ENCODE peak calls at places on chromosomes 12 and 14, in eight cellular contexts. One of them, this sample, is unnamed.

GRCh38 chr14:94646481-94646880 is 34.3 kb downstream of the SERPINA3 start:
- DNase-seq in Daoy: peak
- DNase-seq in AG09309: no peak
- DNase-seq in stimulated activated naive CD8-positive, alpha-beta T cell treated with anti-CD3 and anti-CD28 coated beads, Interleukin-15, Interleukin-2, amounts not matched to agents 100 U/mL and 50 U/mL, for 24 hours: no peak
- DNase-seq in ovary: no peak
- DNase-seq in GM23248: peak
- DNase-seq in activated CD4-positive, alpha-beta T cell treated with anti-CD3 and anti-CD28 coated beads, Interleukin-2, amount 50 U/mL, for 48 hours: no peak
- DNase-seq in Peyer's patch: no peak
- DNase-seq in this sample: no peak

GRCh38 chr12:71186571-71187288 is 28.9 kb upstream of the TSPAN8 start:
- DNase-seq in Daoy: no peak
- DNase-seq in ovary: no peak
- DNase-seq in AG09309: no peak
- DNase-seq in Peyer's patch: no peak
- DNase-seq in GM23248: no peak
- DNase-seq in stimulated activated naive CD8-positive, alpha-beta T cell treated with anti-CD3 and anti-CD28 coated beads, Interleukin-15, Interleukin-2, amounts not matched to agents 100 U/mL and 50 U/mL, for 24 hours: no peak
- DNase-seq in activated CD4-positive, alpha-beta T cell treated with anti-CD3 and anti-CD28 coated beads, Interleukin-2, amount 50 U/mL, for 48 hours: no peak
- DNase-seq in this sample: no peak

GRCh38 chr14:88518592-88519512 is 36.0 kb downstream of the PTPN21 start:
- DNase-seq in Peyer's patch: no peak
- DNase-seq in AG09309: peak
- DNase-seq in GM23248: peak
- DNase-seq in activated CD4-positive, alpha-beta T cell treated with anti-CD3 and anti-CD28 coated beads, Interleukin-2, amount 50 U/mL, for 48 hours: no peak
- DNase-seq in Daoy: peak
- DNase-seq in stimulated activated naive CD8-positive, alpha-beta T cell treated with anti-CD3 and anti-CD28 coated beads, Interleukin-15, Interleukin-2, amounts not matched to agents 100 U/mL and 50 U/mL, for 24 hours: no peak
- DNase-seq in ovary: no peak
- DNase-seq in this sample: no peak

GRCh38 chr14:68153275-68153674 is 333.7 kb downstream of the RAD51B start:
- DNase-seq in ovary: no peak
- DNase-seq in AG09309: no peak
- DNase-seq in stimulated activated naive CD8-positive, alpha-beta T cell treated with anti-CD3 and anti-CD28 coated beads, Interleukin-15, Interleukin-2, amounts not matched to agents 100 U/mL and 50 U/mL, for 24 hours: no peak
- DNase-seq in Daoy: no peak
- DNase-seq in Peyer's patch: no peak
- DNase-seq in GM23248: no peak
- DNase-seq in activated CD4-positive, alpha-beta T cell treated with anti-CD3 and anti-CD28 coated beads, Interleukin-2, amount 50 U/mL, for 48 hours: no peak
- DNase-seq in this sample: no peak

GRCh38 chr12:107875772-107876171 is 101.3 kb downstream of the ASCL4 start:
- DNase-seq in stimulated activated naive CD8-positive, alpha-beta T cell treated with anti-CD3 and anti-CD28 coated beads, Interleukin-15, Interleukin-2, amounts not matched to agents 100 U/mL and 50 U/mL, for 24 hours: no peak
- DNase-seq in Daoy: no peak
- DNase-seq in Peyer's patch: no peak
- DNase-seq in GM23248: no peak
- DNase-seq in ovary: no peak
- DNase-seq in activated CD4-positive, alpha-beta T cell treated with anti-CD3 and anti-CD28 coated beads, Interleukin-2, amount 50 U/mL, for 48 hours: no peak
- DNase-seq in AG09309: no peak
- DNase-seq in this sample: no peak

GRCh38 chr12:12079291-12079690 is 8.6 kb downstream of the BCL2L14 start:
- DNase-seq in Peyer's patch: no peak
- DNase-seq in AG09309: no peak
- DNase-seq in ovary: no peak
- DNase-seq in activated CD4-positive, alpha-beta T cell treated with anti-CD3 and anti-CD28 coated beads, Interleukin-2, amount 50 U/mL, for 48 hours: no peak
- DNase-seq in Daoy: no peak
- DNase-seq in stimulated activated naive CD8-positive, alpha-beta T cell treated with anti-CD3 and anti-CD28 coated beads, Interleukin-15, Interleukin-2, amounts not matched to agents 100 U/mL and 50 U/mL, for 24 hours: no peak
- DNase-seq in GM23248: peak
- DNase-seq in this sample: no peak

GRCh38 chr14:76564471-76565119 is 188.7 kb downstream of the ESRRB start:
- DNase-seq in Peyer's patch: no peak
- DNase-seq in stimulated activated naive CD8-positive, alpha-beta T cell treated with anti-CD3 and anti-CD28 coated beads, Interleukin-15, Interleukin-2, amounts not matched to agents 100 U/mL and 50 U/mL, for 24 hours: no peak
- DNase-seq in Daoy: peak
- DNase-seq in ovary: no peak
- DNase-seq in GM23248: no peak
- DNase-seq in activated CD4-positive, alpha-beta T cell treated with anti-CD3 and anti-CD28 coated beads, Interleukin-2, amount 50 U/mL, for 48 hours: no peak
- DNase-seq in AG09309: no peak
- DNase-seq in this sample: no peak

GRCh38 chr14:51293149-51293925 is 53.3 kb downstream of the TMX1 start:
- DNase-seq in stimulated activated naive CD8-positive, alpha-beta T cell treated with anti-CD3 and anti-CD28 coated beads, Interleukin-15, Interleukin-2, amounts not matched to agents 100 U/mL and 50 U/mL, for 24 hours: no peak
- DNase-seq in GM23248: peak
- DNase-seq in Daoy: peak
- DNase-seq in Peyer's patch: no peak
- DNase-seq in ovary: no peak
- DNase-seq in AG09309: no peak
- DNase-seq in activated CD4-positive, alpha-beta T cell treated with anti-CD3 and anti-CD28 coated beads, Interleukin-2, amount 50 U/mL, for 48 hours: no peak
- DNase-seq in this sample: peak

GRCh38 chr12:116717466-116718457 is 20.1 kb downstream of the SPRING1 start:
- DNase-seq in Daoy: no peak
- DNase-seq in GM23248: peak
- DNase-seq in activated CD4-positive, alpha-beta T cell treated with anti-CD3 and anti-CD28 coated beads, Interleukin-2, amount 50 U/mL, for 48 hours: no peak
- DNase-seq in ovary: peak
- DNase-seq in Peyer's patch: peak
- DNase-seq in stimulated activated naive CD8-positive, alpha-beta T cell treated with anti-CD3 and anti-CD28 coated beads, Interleukin-15, Interleukin-2, amounts not matched to agents 100 U/mL and 50 U/mL, for 24 hours: no peak
- DNase-seq in AG09309: no peak
- DNase-seq in this sample: peak

GRCh38 chr12:66030217-66030781 is 100.3 kb downstream of the LLPH start:
- DNase-seq in Daoy: no peak
- DNase-seq in activated CD4-positive, alpha-beta T cell treated with anti-CD3 and anti-CD28 coated beads, Interleukin-2, amount 50 U/mL, for 48 hours: no peak
- DNase-seq in Peyer's patch: no peak
- DNase-seq in GM23248: no peak
- DNase-seq in stimulated activated naive CD8-positive, alpha-beta T cell treated with anti-CD3 and anti-CD28 coated beads, Interleukin-15, Interleukin-2, amounts not matched to agents 100 U/mL and 50 U/mL, for 24 hours: no peak
- DNase-seq in ovary: no peak
- DNase-seq in AG09309: no peak
- DNase-seq in this sample: no peak

GRCh38 chr14:60085085-60085484 is 6.6 kb upstream of the PCNX4 start:
- DNase-seq in ovary: no peak
- DNase-seq in Daoy: no peak
- DNase-seq in GM23248: peak
- DNase-seq in activated CD4-positive, alpha-beta T cell treated with anti-CD3 and anti-CD28 coated beads, Interleukin-2, amount 50 U/mL, for 48 hours: no peak
- DNase-seq in AG09309: no peak
- DNase-seq in stimulated activated naive CD8-positive, alpha-beta T cell treated with anti-CD3 and anti-CD28 coated beads, Interleukin-15, Interleukin-2, amounts not matched to agents 100 U/mL and 50 U/mL, for 24 hours: no peak
- DNase-seq in Peyer's patch: no peak
- DNase-seq in this sample: no peak

GRCh38 chr12:29762637-29763300 is 21.0 kb downstream of the TMTC1 start:
- DNase-seq in AG09309: no peak
- DNase-seq in stimulated activated naive CD8-positive, alpha-beta T cell treated with anti-CD3 and anti-CD28 coated beads, Interleukin-15, Interleukin-2, amounts not matched to agents 100 U/mL and 50 U/mL, for 24 hours: no peak
- DNase-seq in GM23248: peak
- DNase-seq in ovary: no peak
- DNase-seq in Daoy: no peak
- DNase-seq in Peyer's patch: no peak
- DNase-seq in activated CD4-positive, alpha-beta T cell treated with anti-CD3 and anti-CD28 coated beads, Interleukin-2, amount 50 U/mL, for 48 hours: no peak
- DNase-seq in this sample: no peak

GRCh38 chr14:103510311-103511021 is 12.2 kb downstream of the CKB start:
- DNase-seq in GM23248: no peak
- DNase-seq in activated CD4-positive, alpha-beta T cell treated with anti-CD3 and anti-CD28 coated beads, Interleukin-2, amount 50 U/mL, for 48 hours: no peak
- DNase-seq in Daoy: no peak
- DNase-seq in Peyer's patch: peak
- DNase-seq in AG09309: no peak
- DNase-seq in stimulated activated naive CD8-positive, alpha-beta T cell treated with anti-CD3 and anti-CD28 coated beads, Interleukin-15, Interleukin-2, amounts not matched to agents 100 U/mL and 50 U/mL, for 24 hours: no peak
- DNase-seq in ovary: no peak
- DNase-seq in this sample: no peak

GRCh38 chr14:91946313-91947195 is 940 bp downstream of the FBLN5 start:
- DNase-seq in Peyer's patch: no peak
- DNase-seq in GM23248: peak
- DNase-seq in Daoy: no peak
- DNase-seq in ovary: no peak
- DNase-seq in AG09309: no peak
- DNase-seq in stimulated activated naive CD8-positive, alpha-beta T cell treated with anti-CD3 and anti-CD28 coated beads, Interleukin-15, Interleukin-2, amounts not matched to agents 100 U/mL and 50 U/mL, for 24 hours: no peak
- DNase-seq in activated CD4-positive, alpha-beta T cell treated with anti-CD3 and anti-CD28 coated beads, Interleukin-2, amount 50 U/mL, for 48 hours: no peak
- DNase-seq in this sample: no peak

GRCh38 chr14:96053600-96054381 is 14.6 kb downstream of the C14orf132 start:
- DNase-seq in Peyer's patch: peak
- DNase-seq in stimulated activated naive CD8-positive, alpha-beta T cell treated with anti-CD3 and anti-CD28 coated beads, Interleukin-15, Interleukin-2, amounts not matched to agents 100 U/mL and 50 U/mL, for 24 hours: no peak
- DNase-seq in AG09309: peak
- DNase-seq in ovary: no peak
- DNase-seq in activated CD4-positive, alpha-beta T cell treated with anti-CD3 and anti-CD28 coated beads, Interleukin-2, amount 50 U/mL, for 48 hours: no peak
- DNase-seq in Daoy: peak
- DNase-seq in GM23248: peak
- DNase-seq in this sample: peak

GRCh38 chr12:61915420-61915819 is 344.8 kb upstream of the USP15 start:
- DNase-seq in activated CD4-positive, alpha-beta T cell treated with anti-CD3 and anti-CD28 coated beads, Interleukin-2, amount 50 U/mL, for 48 hours: no peak
- DNase-seq in stimulated activated naive CD8-positive, alpha-beta T cell treated with anti-CD3 and anti-CD28 coated beads, Interleukin-15, Interleukin-2, amounts not matched to agents 100 U/mL and 50 U/mL, for 24 hours: no peak
- DNase-seq in ovary: no peak
- DNase-seq in GM23248: no peak
- DNase-seq in AG09309: no peak
- DNase-seq in Peyer's patch: no peak
- DNase-seq in Daoy: no peak
- DNase-seq in this sample: no peak

GRCh38 chr12:13348464-13348863 is 151.9 kb downstream of the EMP1 start:
- DNase-seq in stimulated activated naive CD8-positive, alpha-beta T cell treated with anti-CD3 and anti-CD28 coated beads, Interleukin-15, Interleukin-2, amounts not matched to agents 100 U/mL and 50 U/mL, for 24 hours: no peak
- DNase-seq in Peyer's patch: no peak
- DNase-seq in AG09309: no peak
- DNase-seq in activated CD4-positive, alpha-beta T cell treated with anti-CD3 and anti-CD28 coated beads, Interleukin-2, amount 50 U/mL, for 48 hours: no peak
- DNase-seq in ovary: no peak
- DNase-seq in GM23248: no peak
- DNase-seq in Daoy: no peak
- DNase-seq in this sample: no peak

GRCh38 chr12:5577239-5577638 is 145.3 kb downstream of the NTF3 start:
- DNase-seq in Peyer's patch: no peak
- DNase-seq in AG09309: no peak
- DNase-seq in GM23248: no peak
- DNase-seq in Daoy: no peak
- DNase-seq in ovary: no peak
- DNase-seq in stimulated activated naive CD8-positive, alpha-beta T cell treated with anti-CD3 and anti-CD28 coated beads, Interleukin-15, Interleukin-2, amounts not matched to agents 100 U/mL and 50 U/mL, for 24 hours: no peak
- DNase-seq in activated CD4-positive, alpha-beta T cell treated with anti-CD3 and anti-CD28 coated beads, Interleukin-2, amount 50 U/mL, for 48 hours: no peak
- DNase-seq in this sample: peak

GRCh38 chr14:51327376-51327775 is 87.3 kb downstream of the TMX1 start:
- DNase-seq in stimulated activated naive CD8-positive, alpha-beta T cell treated with anti-CD3 and anti-CD28 coated beads, Interleukin-15, Interleukin-2, amounts not matched to agents 100 U/mL and 50 U/mL, for 24 hours: no peak
- DNase-seq in GM23248: peak
- DNase-seq in AG09309: no peak
- DNase-seq in activated CD4-positive, alpha-beta T cell treated with anti-CD3 and anti-CD28 coated beads, Interleukin-2, amount 50 U/mL, for 48 hours: no peak
- DNase-seq in ovary: no peak
- DNase-seq in Daoy: peak
- DNase-seq in Peyer's patch: no peak
- DNase-seq in this sample: no peak

GRCh38 chr12:44775916-44776315 is 100.2 kb downstream of the NELL2 start:
- DNase-seq in AG09309: no peak
- DNase-seq in ovary: no peak
- DNase-seq in Daoy: no peak
- DNase-seq in GM23248: no peak
- DNase-seq in activated CD4-positive, alpha-beta T cell treated with anti-CD3 and anti-CD28 coated beads, Interleukin-2, amount 50 U/mL, for 48 hours: no peak
- DNase-seq in stimulated activated naive CD8-positive, alpha-beta T cell treated with anti-CD3 and anti-CD28 coated beads, Interleukin-15, Interleukin-2, amounts not matched to agents 100 U/mL and 50 U/mL, for 24 hours: no peak
- DNase-seq in Peyer's patch: no peak
- DNase-seq in this sample: no peak

GRCh38 chr12:26803552-26803951 is 29.4 kb downstream of the ITPR2 start:
- DNase-seq in ovary: no peak
- DNase-seq in activated CD4-positive, alpha-beta T cell treated with anti-CD3 and anti-CD28 coated beads, Interleukin-2, amount 50 U/mL, for 48 hours: no peak
- DNase-seq in Peyer's patch: no peak
- DNase-seq in Daoy: peak
- DNase-seq in GM23248: peak
- DNase-seq in AG09309: no peak
- DNase-seq in stimulated activated naive CD8-positive, alpha-beta T cell treated with anti-CD3 and anti-CD28 coated beads, Interleukin-15, Interleukin-2, amounts not matched to agents 100 U/mL and 50 U/mL, for 24 hours: no peak
- DNase-seq in this sample: no peak

GRCh38 chr12:80472912-80473500 is 29.0 kb downstream of the PTPRQ start:
- DNase-seq in AG09309: peak
- DNase-seq in activated CD4-positive, alpha-beta T cell treated with anti-CD3 and anti-CD28 coated beads, Interleukin-2, amount 50 U/mL, for 48 hours: no peak
- DNase-seq in Peyer's patch: no peak
- DNase-seq in ovary: no peak
- DNase-seq in GM23248: peak
- DNase-seq in Daoy: peak
- DNase-seq in stimulated activated naive CD8-positive, alpha-beta T cell treated with anti-CD3 and anti-CD28 coated beads, Interleukin-15, Interleukin-2, amounts not matched to agents 100 U/mL and 50 U/mL, for 24 hours: no peak
- DNase-seq in this sample: no peak

GRCh38 chr14:88198441-88198840 is 124.6 kb downstream of the KCNK10 start:
- DNase-seq in stimulated activated naive CD8-positive, alpha-beta T cell treated with anti-CD3 and anti-CD28 coated beads, Interleukin-15, Interleukin-2, amounts not matched to agents 100 U/mL and 50 U/mL, for 24 hours: no peak
- DNase-seq in AG09309: no peak
- DNase-seq in Daoy: no peak
- DNase-seq in Peyer's patch: no peak
- DNase-seq in GM23248: no peak
- DNase-seq in ovary: no peak
- DNase-seq in activated CD4-positive, alpha-beta T cell treated with anti-CD3 and anti-CD28 coated beads, Interleukin-2, amount 50 U/mL, for 48 hours: no peak
- DNase-seq in this sample: no peak

GRCh38 chr12:89947437-89948265 is 239.0 kb upstream of the ATP2B1 start:
- DNase-seq in Peyer's patch: no peak
- DNase-seq in GM23248: peak
- DNase-seq in AG09309: peak
- DNase-seq in stimulated activated naive CD8-positive, alpha-beta T cell treated with anti-CD3 and anti-CD28 coated beads, Interleukin-15, Interleukin-2, amounts not matched to agents 100 U/mL and 50 U/mL, for 24 hours: no peak
- DNase-seq in Daoy: peak
- DNase-seq in ovary: peak
- DNase-seq in activated CD4-positive, alpha-beta T cell treated with anti-CD3 and anti-CD28 coated beads, Interleukin-2, amount 50 U/mL, for 48 hours: no peak
- DNase-seq in this sample: no peak

GRCh38 chr12:112419269-112420133 is 754 bp downstream of the PTPN11 start:
- DNase-seq in Peyer's patch: peak
- DNase-seq in Daoy: peak
- DNase-seq in AG09309: peak
- DNase-seq in GM23248: peak
- DNase-seq in stimulated activated naive CD8-positive, alpha-beta T cell treated with anti-CD3 and anti-CD28 coated beads, Interleukin-15, Interleukin-2, amounts not matched to agents 100 U/mL and 50 U/mL, for 24 hours: no peak
- DNase-seq in ovary: peak
- DNase-seq in activated CD4-positive, alpha-beta T cell treated with anti-CD3 and anti-CD28 coated beads, Interleukin-2, amount 50 U/mL, for 48 hours: no peak
- DNase-seq in this sample: peak

GRCh38 chr14:60348211-60348610 is 99.2 kb downstream of the PPM1A start:
- DNase-seq in GM23248: no peak
- DNase-seq in activated CD4-positive, alpha-beta T cell treated with anti-CD3 and anti-CD28 coated beads, Interleukin-2, amount 50 U/mL, for 48 hours: no peak
- DNase-seq in AG09309: no peak
- DNase-seq in stimulated activated naive CD8-positive, alpha-beta T cell treated with anti-CD3 and anti-CD28 coated beads, Interleukin-15, Interleukin-2, amounts not matched to agents 100 U/mL and 50 U/mL, for 24 hours: no peak
- DNase-seq in Daoy: no peak
- DNase-seq in Peyer's patch: no peak
- DNase-seq in ovary: no peak
- DNase-seq in this sample: no peak

GRCh38 chr12:17076335-17076734 is 470.4 kb upstream of the LMO3 start:
- DNase-seq in GM23248: no peak
- DNase-seq in Daoy: peak
- DNase-seq in AG09309: no peak
- DNase-seq in stimulated activated naive CD8-positive, alpha-beta T cell treated with anti-CD3 and anti-CD28 coated beads, Interleukin-15, Interleukin-2, amounts not matched to agents 100 U/mL and 50 U/mL, for 24 hours: no peak
- DNase-seq in ovary: no peak
- DNase-seq in Peyer's patch: no peak
- DNase-seq in activated CD4-positive, alpha-beta T cell treated with anti-CD3 and anti-CD28 coated beads, Interleukin-2, amount 50 U/mL, for 48 hours: no peak
- DNase-seq in this sample: no peak

GRCh38 chr14:104515059-104515810 is 64.3 kb upstream of the C14orf180 start:
- DNase-seq in Daoy: no peak
- DNase-seq in GM23248: no peak
- DNase-seq in ovary: no peak
- DNase-seq in AG09309: no peak
- DNase-seq in activated CD4-positive, alpha-beta T cell treated with anti-CD3 and anti-CD28 coated beads, Interleukin-2, amount 50 U/mL, for 48 hours: no peak
- DNase-seq in stimulated activated naive CD8-positive, alpha-beta T cell treated with anti-CD3 and anti-CD28 coated beads, Interleukin-15, Interleukin-2, amounts not matched to agents 100 U/mL and 50 U/mL, for 24 hours: no peak
- DNase-seq in Peyer's patch: no peak
- DNase-seq in this sample: no peak

GRCh38 chr14:53953828-53954550 is 2.6 kb downstream of the BMP4 start:
- DNase-seq in ovary: no peak
- DNase-seq in stimulated activated naive CD8-positive, alpha-beta T cell treated with anti-CD3 and anti-CD28 coated beads, Interleukin-15, Interleukin-2, amounts not matched to agents 100 U/mL and 50 U/mL, for 24 hours: peak
- DNase-seq in activated CD4-positive, alpha-beta T cell treated with anti-CD3 and anti-CD28 coated beads, Interleukin-2, amount 50 U/mL, for 48 hours: peak
- DNase-seq in GM23248: peak
- DNase-seq in Daoy: peak
- DNase-seq in Peyer's patch: peak
- DNase-seq in AG09309: no peak
- DNase-seq in this sample: peak

GRCh38 chr12:13183621-13184020 is 12.9 kb upstream of the EMP1 start:
- DNase-seq in AG09309: no peak
- DNase-seq in Daoy: peak
- DNase-seq in GM23248: peak
- DNase-seq in activated CD4-positive, alpha-beta T cell treated with anti-CD3 and anti-CD28 coated beads, Interleukin-2, amount 50 U/mL, for 48 hours: no peak
- DNase-seq in ovary: no peak
- DNase-seq in Peyer's patch: no peak
- DNase-seq in stimulated activated naive CD8-positive, alpha-beta T cell treated with anti-CD3 and anti-CD28 coated beads, Interleukin-15, Interleukin-2, amounts not matched to agents 100 U/mL and 50 U/mL, for 24 hours: no peak
- DNase-seq in this sample: no peak

GRCh38 chr14:89618309-89618708 is 201.3 kb upstream of the FOXN3 start:
- DNase-seq in AG09309: no peak
- DNase-seq in Daoy: no peak
- DNase-seq in activated CD4-positive, alpha-beta T cell treated with anti-CD3 and anti-CD28 coated beads, Interleukin-2, amount 50 U/mL, for 48 hours: no peak
- DNase-seq in ovary: no peak
- DNase-seq in Peyer's patch: no peak
- DNase-seq in stimulated activated naive CD8-positive, alpha-beta T cell treated with anti-CD3 and anti-CD28 coated beads, Interleukin-15, Interleukin-2, amounts not matched to agents 100 U/mL and 50 U/mL, for 24 hours: no peak
- DNase-seq in GM23248: peak
- DNase-seq in this sample: peak

GRCh38 chr12:122282066-122282465 is 15.8 kb upstream of the VPS33A start:
- DNase-seq in stimulated activated naive CD8-positive, alpha-beta T cell treated with anti-CD3 and anti-CD28 coated beads, Interleukin-15, Interleukin-2, amounts not matched to agents 100 U/mL and 50 U/mL, for 24 hours: no peak
- DNase-seq in ovary: no peak
- DNase-seq in Daoy: peak
- DNase-seq in AG09309: peak
- DNase-seq in GM23248: peak
- DNase-seq in Peyer's patch: no peak
- DNase-seq in activated CD4-positive, alpha-beta T cell treated with anti-CD3 and anti-CD28 coated beads, Interleukin-2, amount 50 U/mL, for 48 hours: no peak
- DNase-seq in this sample: no peak

GRCh38 chr12:117646595-117646994 is 285.2 kb upstream of the NOS1 start:
- DNase-seq in GM23248: no peak
- DNase-seq in stimulated activated naive CD8-positive, alpha-beta T cell treated with anti-CD3 and anti-CD28 coated beads, Interleukin-15, Interleukin-2, amounts not matched to agents 100 U/mL and 50 U/mL, for 24 hours: no peak
- DNase-seq in Peyer's patch: no peak
- DNase-seq in Daoy: no peak
- DNase-seq in activated CD4-positive, alpha-beta T cell treated with anti-CD3 and anti-CD28 coated beads, Interleukin-2, amount 50 U/mL, for 48 hours: no peak
- DNase-seq in AG09309: no peak
- DNase-seq in ovary: no peak
- DNase-seq in this sample: no peak

GRCh38 chr12:123621619-123622530 is 11.6 kb downstream of the EIF2B1 start:
- DNase-seq in stimulated activated naive CD8-positive, alpha-beta T cell treated with anti-CD3 and anti-CD28 coated beads, Interleukin-15, Interleukin-2, amounts not matched to agents 100 U/mL and 50 U/mL, for 24 hours: no peak
- DNase-seq in Daoy: no peak
- DNase-seq in GM23248: peak
- DNase-seq in ovary: no peak
- DNase-seq in activated CD4-positive, alpha-beta T cell treated with anti-CD3 and anti-CD28 coated beads, Interleukin-2, amount 50 U/mL, for 48 hours: peak
- DNase-seq in AG09309: no peak
- DNase-seq in Peyer's patch: no peak
- DNase-seq in this sample: no peak

This sample was measured in colonic mucosa.